ENCODE peak calls at places on chromosomes 4 and X, in six cellular contexts. T is left lung; G is uterus; K is mammary epithelial cell; V is CD8-positive, alpha-beta T cell; Z is psoas muscle. B is an unnamed sample.

GRCh38 chr4:7808752-7809151 is 130.9 kb downstream of the AFAP1 start:
- DNase-seq in V (no peak), G (no peak), T (no peak), K (peak; percentile 70), Z (no peak), B (peak; percentile 66)

GRCh38 chr4:78100060-78100459 is 42.9 kb downstream of the FRAS1 start:
- DNase-seq in V (no peak), K (no peak), T (no peak), Z (no peak), G (no peak), B (no peak)

GRCh38 chrX:74118503-74118902 is 185.5 kb upstream of the ZCCHC13 start:
- DNase-seq in G (no peak), T (no peak), V (no peak), Z (no peak), K (peak; percentile 11), B (no peak)

GRCh38 chrX:132219343-132219768 is at the start of gene RAP2C:
- DNase-seq in V (peak; percentile 65), G (peak; percentile 82), Z (peak; percentile 83), K (peak; percentile 64), T (peak; percentile 86), B (no peak)

GRCh38 chr4:61541474-61541873 is 341.3 kb downstream of the ADGRL3 start:
- DNase-seq in G (no peak), T (no peak), V (no peak), K (no peak), Z (no peak), B (no peak)

GRCh38 chr4:146278986-146279385 is 64.6 kb downstream of the REELD1 start:
- DNase-seq in T (no peak), K (no peak), G (no peak), V (no peak), Z (no peak), B (no peak)

GRCh38 chr4:138053601-138054322 is 188.4 kb downstream of the SLC7A11 start:
- DNase-seq in K (peak; percentile 85), Z (no peak), G (peak; percentile 74), T (no peak), V (no peak), B (peak; percentile 93)

GRCh38 chr4:47640911-47641310 is 155.8 kb downstream of the ATP10D start:
- DNase-seq in Z (no peak), G (no peak), V (no peak), K (no peak), T (no peak), B (no peak)

GRCh38 chrX:3145716-3146115 is 104.4 kb downstream of the ARSF start:
- DNase-seq in Z (no peak), G (no peak), V (no peak), T (no peak), K (no peak), B (no peak)

GRCh38 chr4:16269742-16270522 is 43.7 kb upstream of the TAPT1 start:
- DNase-seq in V (no peak), G (no peak), Z (no peak), K (peak; percentile 95), T (no peak), B (peak; percentile 93)

GRCh38 chr4:142846105-142846728 is at the start of gene INPP4B:
- DNase-seq in G (peak; percentile 55), V (peak; percentile 60), T (peak; percentile 84), K (peak; percentile 63), Z (peak; percentile 80), B (peak; percentile 54)

GRCh38 chrX:45329217-45329616 is 128.5 kb upstream of the DIPK2B start:
- DNase-seq in K (no peak), G (no peak), Z (no peak), V (no peak), T (no peak), B (no peak)

GRCh38 chrX:150983526-150984163 is 510 bp downstream of the HMGB3 start:
- DNase-seq in T (peak; percentile 55), V (no peak), Z (no peak), K (no peak), G (no peak), B (no peak)

GRCh38 chr4:77777135-77777777 is 41.9 kb downstream of the CNOT6L start:
- DNase-seq in Z (no peak), K (peak; percentile 40), V (no peak), T (no peak), G (no peak), B (no peak)

GRCh38 chrX:65924938-65925507 is 114.9 kb downstream of the VSIG4 start:
- DNase-seq in K (peak; percentile 75), G (no peak), T (no peak), Z (no peak), V (no peak), B (no peak)

DNA sequence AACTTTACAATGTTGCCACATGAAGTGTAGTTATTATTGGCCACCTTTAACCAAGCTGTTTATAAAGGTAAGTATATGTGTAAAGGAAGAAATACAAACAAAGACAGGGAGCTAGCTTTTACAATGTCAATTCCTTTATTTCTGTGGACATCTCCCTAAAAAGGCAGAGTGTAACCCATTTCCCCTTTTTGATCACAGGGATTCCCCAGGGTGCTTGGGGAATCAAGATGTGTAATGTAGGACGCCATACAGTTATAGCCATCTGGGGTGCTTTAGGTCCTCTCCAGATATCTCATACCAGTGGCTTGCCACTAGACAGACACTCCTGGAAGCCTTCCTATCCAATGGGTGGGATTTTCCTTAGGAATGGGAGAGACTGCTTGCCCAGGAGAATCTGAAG is 4.2 kb upstream of the CUL4B start:
- DNase-seq in V (no peak), Z (no peak), G (no peak), T (no peak), K (no peak), B (no peak)
- H3K36me3 ChIP-seq in V (no peaks in the 10 kb centered on the region), Z (no peaks in the 10 kb centered on the region), G (no peaks in the 10 kb centered on the region), T (no peaks in the 10 kb centered on the region), K (no peaks in the 10 kb centered on the region), B (no peaks in the 10 kb centered on the region)

GRCh38 chrX:134761788-134762187 is 103.5 kb upstream of the PLAC1 start:
- DNase-seq in K (no peak), G (no peak), Z (no peak), V (no peak), T (no peak), B (no peak)
- TF ChIP-seq CTCF in K (peak; percentile 39), G (no peak), Z (peak; percentile 6), V (no peak), T (no peak), B (peak; percentile 61)

DNA sequence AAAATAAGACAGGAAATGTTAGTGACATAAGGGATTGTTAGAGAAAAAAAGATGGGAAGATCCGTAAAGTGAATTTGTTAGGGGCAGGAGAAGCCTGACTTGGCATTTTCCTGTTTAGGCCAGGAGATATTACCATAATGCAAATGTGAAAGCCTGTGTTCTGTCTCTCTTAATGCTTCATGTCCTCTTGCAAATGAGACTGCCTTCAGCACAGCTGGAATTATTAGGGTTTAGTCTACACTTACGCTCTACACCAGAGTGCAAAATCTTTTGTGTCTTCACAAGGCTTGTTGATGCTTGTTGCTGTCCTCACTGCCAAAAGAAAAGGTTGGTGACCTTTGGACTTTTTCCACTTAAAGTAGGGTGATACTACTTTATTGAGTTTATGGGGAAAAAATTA is 56.8 kb downstream of the JADE1 start:
- DNase-seq in V (no peak), Z (no peak), T (no peak), G (no peak), K (no peak), B (no peak)
- H3K36me3 ChIP-seq in V (peaks cover 29% of the 10 kb centered on the region), Z (peaks cover 3% of the 10 kb centered on the region), T (peaks cover 73% of the 10 kb centered on the region), G (no peaks in the 10 kb centered on the region), K (peaks cover 5% of the 10 kb centered on the region), B (peaks cover 60% of the 10 kb centered on the region)

GRCh38 chrX:28491941-28492340 is 95.3 kb upstream of the IL1RAPL1 start:
- DNase-seq in V (no peak), K (peak; percentile 2), Z (no peak), G (no peak), T (no peak), B (no peak)

GRCh38 chrX:28487818-28488217 is 99.4 kb upstream of the IL1RAPL1 start:
- DNase-seq in K (no peak), V (no peak), G (no peak), T (no peak), Z (no peak), B (no peak)

GRCh38 chrX:28491322-28491721 is 95.9 kb upstream of the IL1RAPL1 start:
- DNase-seq in T (no peak), G (no peak), Z (no peak), K (no peak), V (no peak), B (no peak)
- TF ChIP-seq CTCF in T (no peak), G (no peak), Z (no peak), K (no peak), V (no peak), B (no peak)

GRCh38 chr4:1975880-1976279 is 32.9 kb downstream of the NELFA start:
- DNase-seq in G (no peak), T (no peak), K (no peak), V (no peak), Z (peak; percentile 44), B (no peak)
- H3K36me3 ChIP-seq in G (no peaks in the 10 kb centered on the region), T (peaks cover 100% of the 10 kb centered on the region), K (peaks cover 18% of the 10 kb centered on the region), V (peaks cover 5% of the 10 kb centered on the region), Z (no peaks in the 10 kb centered on the region), B (peaks cover 30% of the 10 kb centered on the region)

GRCh38 chrX:142084611-142085010 is 120.5 kb downstream of the MAGEC2 start:
- DNase-seq in V (no peak), K (no peak), Z (no peak), T (no peak), G (no peak), B (no peak)
- TF ChIP-seq CTCF in V (no peak), K (no peak), Z (no peak), T (no peak), G (no peak), B (no peak)

GRCh38 chr4:1234296-1234695 is 14.6 kb downstream of the CTBP1 start:
- DNase-seq in Z (peak; percentile 58), T (peak; percentile 60), G (peak; percentile 46), V (no peak), K (no peak), B (no peak)
- H3K36me3 ChIP-seq in Z (no peaks in the 10 kb centered on the region), T (peaks cover 88% of the 10 kb centered on the region), G (no peaks in the 10 kb centered on the region), V (peaks cover 39% of the 10 kb centered on the region), K (peaks cover 8% of the 10 kb centered on the region), B (peaks cover 62% of the 10 kb centered on the region)

B was measured in brain microvascular endothelial cell.